ENCODE peak calls at places on chromosomes 2 and 18, in six cellular contexts. A, F, M, P, U and B are unnamed samples.

GRCh38 chr2:134679294-134679693 is 39.5 kb downstream of the TMEM163 start:
- DNase-seq in M (no peak), A (no peak), F (no peak), P (no peak), U (no peak), B (no peak)

GRCh38 chr2:69464575-69464974 is 27.3 kb upstream of the NFU1 start:
- DNase-seq in U (no peak), F (no peak), M (no peak), P (peak), A (no peak), B (peak)

GRCh38 chr2:97716695-97717617 is 3.6 kb downstream of the ZAP70 start:
- DNase-seq in F (no peak), P (no peak), M (no peak), A (peak), U (no peak), B (no peak)

GRCh38 chr2:232592687-232593407 is 40.6 kb upstream of the EFHD1 start:
- DNase-seq in P (peak), U (no peak), A (peak), M (no peak), F (peak), B (peak)

GRCh38 chr2:178484245-178485041 is 4.2 kb downstream of the PLEKHA3 start:
- DNase-seq in A (no peak), U (peak), M (no peak), P (no peak), F (peak), B (peak)

GRCh38 chr2:121015971-121016485 is 269.0 kb downstream of the TFCP2L1 start:
- DNase-seq in P (no peak), U (no peak), M (no peak), A (no peak), F (no peak), B (no peak)

GRCh38 chr2:205902041-205902898 is 183.7 kb downstream of the INO80D start:
- DNase-seq in M (no peak), A (no peak), P (no peak), U (peak), F (peak), B (no peak)

GRCh38 chr2:85754313-85755095 is 713 bp downstream of the ATOH8 start:
- DNase-seq in A (peak), F (no peak), M (no peak), U (peak), P (no peak), B (peak)

GRCh38 chr2:142966281-142966680 is 88.8 kb downstream of the KYNU start:
- DNase-seq in A (no peak), F (no peak), M (no peak), P (no peak), U (no peak), B (peak)

GRCh38 chr2:63064661-63065060 is 14.0 kb downstream of the OTX1 start:
- DNase-seq in U (no peak), P (no peak), M (no peak), A (no peak), F (no peak), B (no peak)

GRCh38 chr2:98737848-98738247 is 6.9 kb upstream of the MGAT4A start:
- DNase-seq in P (no peak), A (no peak), M (no peak), U (no peak), F (no peak), B (no peak)

GRCh38 chr18:57446322-57446721 is 11.1 kb downstream of the ONECUT2 start:
- DNase-seq in M (no peak), F (peak), A (no peak), P (no peak), U (peak), B (no peak)

GRCh38 chr18:9918016-9918680 is 4.3 kb downstream of the VAPA start:
- DNase-seq in A (no peak), U (no peak), F (peak), P (peak), M (no peak), B (peak)

GRCh38 chr2:12607971-12608370 is 108.8 kb upstream of the TRIB2 start:
- DNase-seq in U (no peak), F (no peak), M (no peak), A (no peak), P (no peak), B (no peak)

GRCh38 chr18:78543201-78543725 is 436.4 kb upstream of the SALL3 start:
- DNase-seq in M (no peak), P (no peak), U (no peak), F (no peak), A (no peak), B (no peak)

GRCh38 chr2:54617409-54617808 is 106.1 kb upstream of the EML6 start:
- DNase-seq in M (no peak), U (no peak), A (no peak), P (no peak), F (no peak), B (no peak)

GRCh38 chr2:73925853-73926492 is 707 bp upstream of the DGUOK start:
- DNase-seq in P (peak), A (no peak), U (peak), M (no peak), F (peak), B (no peak)

GRCh38 chr2:22301251-22301650 is 1083.7 kb upstream of the KLHL29 start:
- DNase-seq in A (no peak), F (no peak), M (no peak), P (no peak), U (no peak), B (no peak)

GRCh38 chr2:88834866-88835265 is 143.4 kb downstream of the RPIA start:
- DNase-seq in M (no peak), F (no peak), U (no peak), A (no peak), P (no peak), B (no peak)

GRCh38 chr2:204452464-204453023 is 92.7 kb upstream of the PARD3B start:
- DNase-seq in A (no peak), P (peak), U (peak), F (peak), M (no peak), B (peak)

GRCh38 chr2:83055338-83056010 is 1403.6 kb downstream of the SUCLG1 start:
- DNase-seq in M (no peak), F (no peak), A (no peak), P (peak), U (no peak), B (peak)

GRCh38 chr2:176106636-176107539 is at the start of gene HOXD11:
- DNase-seq in U (peak), F (no peak), P (peak), M (no peak), A (no peak), B (peak)

GRCh38 chr18:59196161-59196560 is 23.8 kb upstream of the GRP start:
- DNase-seq in U (peak), M (no peak), P (no peak), A (no peak), F (no peak), B (no peak)

GRCh38 chr18:10216809-10217208 is 237.6 kb upstream of the APCDD1 start:
- DNase-seq in A (no peak), P (no peak), U (no peak), F (no peak), M (no peak), B (no peak)

GRCh38 chr2:216495656-216496055 is 3.0 kb upstream of the RPL37A start:
- DNase-seq in M (no peak), F (no peak), P (no peak), A (no peak), U (no peak), B (peak)

GRCh38 chr2:165794520-165794882 is 454 bp upstream of the GALNT3 start:
- DNase-seq in P (peak), A (no peak), F (peak), U (peak), M (peak), B (peak)

GRCh38 chr2:138814123-138814883 is 34.1 kb upstream of the NXPH2 start:
- DNase-seq in M (no peak), U (peak), P (no peak), A (no peak), F (peak), B (no peak)

GRCh38 chr2:98664323-98664722 is 55.9 kb downstream of the UNC50 start:
- DNase-seq in M (no peak), U (no peak), A (no peak), P (peak), F (no peak), B (peak)

GRCh38 chr2:179569834-179570233 is 291.6 kb downstream of the ZNF385B start:
- DNase-seq in P (peak), M (no peak), A (no peak), U (no peak), F (no peak), B (peak)

GRCh38 chr18:79381811-79382311 is 13.9 kb upstream of the NFATC1 start:
- DNase-seq in P (no peak), F (no peak), U (no peak), M (no peak), A (no peak), B (no peak)

GRCh38 chr2:200782243-200782642 is 29.5 kb upstream of the BZW1 start:
- DNase-seq in U (no peak), M (no peak), P (no peak), A (no peak), F (no peak), B (no peak)

GRCh38 chr2:7625392-7626138 is 708.4 kb downstream of the RNF144A start:
- DNase-seq in A (no peak), U (peak), P (no peak), F (no peak), M (peak), B (no peak)

GRCh38 chr18:49241852-49242251 is 218.6 kb downstream of the DYM start:
- DNase-seq in A (no peak), U (no peak), P (no peak), M (no peak), F (no peak), B (peak)

GRCh38 chr18:23209796-23210195 is 74.5 kb downstream of the CABLES1 start:
- DNase-seq in P (no peak), U (no peak), A (no peak), M (no peak), F (no peak), B (no peak)

GRCh38 chr18:2263303-2263702 is 308.0 kb downstream of the METTL4 start:
- DNase-seq in P (no peak), F (no peak), U (no peak), A (no peak), M (no peak), B (no peak)

GRCh38 chr2:23791030-23791429 is 135.9 kb downstream of the ATAD2B start:
- DNase-seq in U (no peak), F (no peak), A (no peak), M (no peak), P (no peak), B (peak)

GRCh38 chr2:151826737-151827157 is 1.5 kb downstream of the ARL5A start:
- DNase-seq in A (no peak), M (no peak), F (peak), P (no peak), U (no peak), B (peak)

GRCh38 chr2:161471631-161472030 is 55.5 kb downstream of the TBR1 start:
- DNase-seq in P (no peak), A (no peak), M (no peak), F (no peak), U (no peak), B (no peak)

GRCh38 chr18:76445741-76446232 is 49.3 kb downstream of the ZNF516 start:
- DNase-seq in A (no peak), M (no peak), U (no peak), F (no peak), P (no peak), B (no peak)